ENCODE peak calls at places on chromosomes 16 and 17, in eight cellular contexts. One of them, this sample, is unnamed.
A peak's percentile ranks its signal among the peaks of the same experiment; 100 is the strongest.

GRCh38 chr16:49857423-49858181 is 1.7 kb upstream of the ZNF423 start:
- DNase-seq in retina: peak; percentile 88
- DNase-seq in stromal cell of bone marrow: no peak
- DNase-seq in AG09309: no peak
- DNase-seq in NCI-H446: peak; percentile 32
- DNase-seq in T-helper 1 cell: no peak
- DNase-seq in ELF-1: peak; percentile 96
- DNase-seq in mesothelial cell of epicardium: no peak
- DNase-seq in this sample: no peak

GRCh38 chr17:82801377-82801970 is 38.3 kb downstream of the ZNF750 start:
- DNase-seq in retina: no peak
- DNase-seq in stromal cell of bone marrow: no peak
- DNase-seq in AG09309: no peak
- DNase-seq in NCI-H446: no peak
- DNase-seq in T-helper 1 cell: no peak
- DNase-seq in ELF-1: no peak
- DNase-seq in mesothelial cell of epicardium: no peak
- DNase-seq in this sample: no peak

GRCh38 chr17:40314557-40314953 is 5.6 kb downstream of the RARA start:
- DNase-seq in retina: no peak
- DNase-seq in stromal cell of bone marrow: peak; percentile 66
- DNase-seq in AG09309: no peak
- DNase-seq in NCI-H446: peak; percentile 31
- DNase-seq in T-helper 1 cell: peak; percentile 71
- DNase-seq in ELF-1: no peak
- DNase-seq in mesothelial cell of epicardium: no peak
- DNase-seq in this sample: peak; percentile 76

GRCh38 chr17:63961355-63962207 is 11.1 kb downstream of the SCN4A start:
- DNase-seq in retina: peak; percentile 36
- DNase-seq in stromal cell of bone marrow: no peak
- DNase-seq in AG09309: no peak
- DNase-seq in NCI-H446: no peak
- DNase-seq in T-helper 1 cell: peak; percentile 23
- DNase-seq in ELF-1: peak; percentile 98
- DNase-seq in mesothelial cell of epicardium: peak; percentile 55
- DNase-seq in this sample: peak; percentile 79

GRCh38 chr16:88632587-88632930 is 5.8 kb upstream of the IL17C start:
- DNase-seq in retina: no peak
- DNase-seq in stromal cell of bone marrow: no peak
- DNase-seq in AG09309: no peak
- DNase-seq in NCI-H446: no peak
- DNase-seq in T-helper 1 cell: no peak
- DNase-seq in ELF-1: no peak
- DNase-seq in mesothelial cell of epicardium: no peak
- DNase-seq in this sample: no peak

GRCh38 chr16:85864965-85865364 is 34.0 kb upstream of the IRF8 start:
- DNase-seq in retina: no peak
- DNase-seq in stromal cell of bone marrow: no peak
- DNase-seq in AG09309: no peak
- DNase-seq in NCI-H446: no peak
- DNase-seq in T-helper 1 cell: no peak
- DNase-seq in ELF-1: no peak
- DNase-seq in mesothelial cell of epicardium: no peak
- DNase-seq in this sample: no peak

GRCh38 chr17:57368637-57369336 is 112.5 kb downstream of the MSI2 start:
- DNase-seq in retina: no peak
- DNase-seq in stromal cell of bone marrow: no peak
- DNase-seq in AG09309: no peak
- DNase-seq in NCI-H446: no peak
- DNase-seq in T-helper 1 cell: no peak
- DNase-seq in ELF-1: no peak
- DNase-seq in mesothelial cell of epicardium: no peak
- DNase-seq in this sample: no peak

GRCh38 chr16:81547919-81548216 is 103.3 kb downstream of the CMIP start:
- DNase-seq in retina: no peak
- DNase-seq in stromal cell of bone marrow: no peak
- DNase-seq in AG09309: no peak
- DNase-seq in NCI-H446: no peak
- DNase-seq in T-helper 1 cell: no peak
- DNase-seq in ELF-1: no peak
- DNase-seq in mesothelial cell of epicardium: no peak
- DNase-seq in this sample: no peak

GRCh38 chr16:67190041-67190440 is at the start of gene EXOC3L1:
- DNase-seq in retina: no peak
- DNase-seq in stromal cell of bone marrow: no peak
- DNase-seq in AG09309: no peak
- DNase-seq in NCI-H446: no peak
- DNase-seq in T-helper 1 cell: no peak
- DNase-seq in ELF-1: no peak
- DNase-seq in mesothelial cell of epicardium: no peak
- DNase-seq in this sample: no peak

GRCh38 chr16:30953511-30954124 is 3.9 kb upstream of the SETD1A start:
- DNase-seq in retina: peak; percentile 81
- DNase-seq in stromal cell of bone marrow: peak; percentile 50
- DNase-seq in AG09309: no peak
- DNase-seq in NCI-H446: peak; percentile 74
- DNase-seq in T-helper 1 cell: peak; percentile 54
- DNase-seq in ELF-1: peak; percentile 93
- DNase-seq in mesothelial cell of epicardium: no peak
- DNase-seq in this sample: peak; percentile 72

GRCh38 chr16:69894675-69895074 is 56.5 kb upstream of the CLEC18A start:
- DNase-seq in retina: no peak
- DNase-seq in stromal cell of bone marrow: no peak
- DNase-seq in AG09309: no peak
- DNase-seq in NCI-H446: no peak
- DNase-seq in T-helper 1 cell: no peak
- DNase-seq in ELF-1: no peak
- DNase-seq in mesothelial cell of epicardium: no peak
- DNase-seq in this sample: no peak

GRCh38 chr16:76583995-76584394 is 306.8 kb downstream of the CNTNAP4 start:
- DNase-seq in retina: no peak
- DNase-seq in stromal cell of bone marrow: no peak
- DNase-seq in AG09309: no peak
- DNase-seq in NCI-H446: no peak
- DNase-seq in T-helper 1 cell: no peak
- DNase-seq in ELF-1: no peak
- DNase-seq in mesothelial cell of epicardium: no peak
- DNase-seq in this sample: no peak

GRCh38 chr17:610285-610684 is 104.4 kb downstream of the VPS53 start:
- DNase-seq in retina: no peak
- DNase-seq in stromal cell of bone marrow: no peak
- DNase-seq in AG09309: no peak
- DNase-seq in NCI-H446: no peak
- DNase-seq in T-helper 1 cell: no peak
- DNase-seq in ELF-1: no peak
- DNase-seq in mesothelial cell of epicardium: no peak
- DNase-seq in this sample: no peak

GRCh38 chr17:83067071-83067717 is 12.2 kb upstream of the METRNL start:
- DNase-seq in retina: no peak
- DNase-seq in stromal cell of bone marrow: no peak
- DNase-seq in AG09309: no peak
- DNase-seq in NCI-H446: no peak
- DNase-seq in T-helper 1 cell: no peak
- DNase-seq in ELF-1: no peak
- DNase-seq in mesothelial cell of epicardium: peak; percentile 14
- DNase-seq in this sample: no peak

GRCh38 chr17:4678448-4679026 is 25.4 kb downstream of the PELP1 start:
- DNase-seq in retina: no peak
- DNase-seq in stromal cell of bone marrow: peak; percentile 76
- DNase-seq in AG09309: peak; percentile 73
- DNase-seq in NCI-H446: no peak
- DNase-seq in T-helper 1 cell: no peak
- DNase-seq in ELF-1: peak; percentile 39
- DNase-seq in mesothelial cell of epicardium: no peak
- DNase-seq in this sample: peak; percentile 24

GRCh38 chr17:81529437-81529803 is 1.2 kb downstream of the FSCN2 start:
- DNase-seq in retina: no peak
- DNase-seq in stromal cell of bone marrow: no peak
- DNase-seq in AG09309: no peak
- DNase-seq in NCI-H446: no peak
- DNase-seq in T-helper 1 cell: no peak
- DNase-seq in ELF-1: no peak
- DNase-seq in mesothelial cell of epicardium: no peak
- DNase-seq in this sample: no peak

GRCh38 chr16:87212026-87212425 is 105.2 kb downstream of the C16orf95 start:
- DNase-seq in retina: no peak
- DNase-seq in stromal cell of bone marrow: no peak
- DNase-seq in AG09309: no peak
- DNase-seq in NCI-H446: no peak
- DNase-seq in T-helper 1 cell: no peak
- DNase-seq in ELF-1: no peak
- DNase-seq in mesothelial cell of epicardium: no peak
- DNase-seq in this sample: no peak

GRCh38 chr17:49460401-49460800 is 34.7 kb upstream of the NGFR start:
- DNase-seq in retina: no peak
- DNase-seq in stromal cell of bone marrow: no peak
- DNase-seq in AG09309: no peak
- DNase-seq in NCI-H446: no peak
- DNase-seq in T-helper 1 cell: no peak
- DNase-seq in ELF-1: no peak
- DNase-seq in mesothelial cell of epicardium: no peak
- DNase-seq in this sample: no peak

GRCh38 chr17:81401727-81402529 is 6.7 kb downstream of the BAHCC1 start:
- DNase-seq in retina: peak; percentile 90
- DNase-seq in stromal cell of bone marrow: no peak
- DNase-seq in AG09309: no peak
- DNase-seq in NCI-H446: no peak
- DNase-seq in T-helper 1 cell: no peak
- DNase-seq in ELF-1: peak; percentile 87
- DNase-seq in mesothelial cell of epicardium: no peak
- DNase-seq in this sample: no peak

GRCh38 chr17:42273474-42274272 is 2.5 kb downstream of the STAT5B start:
- DNase-seq in retina: no peak
- DNase-seq in stromal cell of bone marrow: no peak
- DNase-seq in AG09309: no peak
- DNase-seq in NCI-H446: no peak
- DNase-seq in T-helper 1 cell: no peak
- DNase-seq in ELF-1: no peak
- DNase-seq in mesothelial cell of epicardium: no peak
- DNase-seq in this sample: no peak

GRCh38 chr16:12609937-12610699 is 193.6 kb downstream of the CPPED1 start:
- DNase-seq in retina: no peak
- DNase-seq in stromal cell of bone marrow: no peak
- DNase-seq in AG09309: no peak
- DNase-seq in NCI-H446: no peak
- DNase-seq in T-helper 1 cell: no peak
- DNase-seq in ELF-1: no peak
- DNase-seq in mesothelial cell of epicardium: no peak
- DNase-seq in this sample: no peak

GRCh38 chr16:10616744-10617640 is 36.6 kb upstream of the EMP2 start:
- DNase-seq in retina: peak; percentile 34
- DNase-seq in stromal cell of bone marrow: peak; percentile 53
- DNase-seq in AG09309: no peak
- DNase-seq in NCI-H446: no peak
- DNase-seq in T-helper 1 cell: no peak
- DNase-seq in ELF-1: peak; percentile 85
- DNase-seq in mesothelial cell of epicardium: no peak
- DNase-seq in this sample: peak; percentile 16

This sample was measured in fibroblast of the conjunctiva.